ENCODE peak calls at places on chromosomes 2 and 18, in five cellular contexts. W is naive thymus-derived CD4-positive, alpha-beta T cell; B is uterus; O is neural progenitor cell; R is IMR-90. X is an unnamed sample. For H3K4me1, the result is how much of the 10 kb centered on the place peaks cover.

GRCh38 chr2:54482725-54483124 is 26.6 kb downstream of the SPTBN1 start:
- DNase-seq in O (peak), W (no peak), R (peak), B (no peak), X (peak)

GRCh38 chr2:46263347-46263746 is 33.9 kb upstream of the EPAS1 start:
- DNase-seq in R (no peak), B (no peak), W (no peak), O (no peak), X (no peak)

GRCh38 chr2:46387886-46388515 is 90.8 kb downstream of the EPAS1 start:
- DNase-seq in B (no peak), R (no peak), W (no peak), O (no peak), X (peak)

GRCh38 chr2:120465989-120466703 is 120.2 kb downstream of the INHBB start:
- DNase-seq in B (no peak), W (no peak), R (no peak), O (peak), X (no peak)

GRCh38 chr2:118580651-118581050 is 266.8 kb downstream of the EN1 start:
- DNase-seq in O (no peak), B (no peak), W (no peak), R (no peak), X (no peak)

GRCh38 chr2:100606740-100607343 is 44.0 kb downstream of the PDCL3 start:
- DNase-seq in W (peak), R (peak), B (no peak), O (peak), X (peak)

GRCh38 chr18:64618390-64618789 is 469.5 kb upstream of the LINC00305 start:
- DNase-seq in W (no peak), O (no peak), R (no peak), B (no peak), X (no peak)

GRCh38 chr2:181810823-181811695 is 80.5 kb upstream of the ITPRID2 start:
- DNase-seq in R (peak), B (no peak), O (no peak), W (no peak), X (peak)

GRCh38 chr2:127560201-127560928 is 24.9 kb downstream of the MYO7B start:
- DNase-seq in R (no peak), B (no peak), O (peak), W (no peak), X (no peak)

DNA sequence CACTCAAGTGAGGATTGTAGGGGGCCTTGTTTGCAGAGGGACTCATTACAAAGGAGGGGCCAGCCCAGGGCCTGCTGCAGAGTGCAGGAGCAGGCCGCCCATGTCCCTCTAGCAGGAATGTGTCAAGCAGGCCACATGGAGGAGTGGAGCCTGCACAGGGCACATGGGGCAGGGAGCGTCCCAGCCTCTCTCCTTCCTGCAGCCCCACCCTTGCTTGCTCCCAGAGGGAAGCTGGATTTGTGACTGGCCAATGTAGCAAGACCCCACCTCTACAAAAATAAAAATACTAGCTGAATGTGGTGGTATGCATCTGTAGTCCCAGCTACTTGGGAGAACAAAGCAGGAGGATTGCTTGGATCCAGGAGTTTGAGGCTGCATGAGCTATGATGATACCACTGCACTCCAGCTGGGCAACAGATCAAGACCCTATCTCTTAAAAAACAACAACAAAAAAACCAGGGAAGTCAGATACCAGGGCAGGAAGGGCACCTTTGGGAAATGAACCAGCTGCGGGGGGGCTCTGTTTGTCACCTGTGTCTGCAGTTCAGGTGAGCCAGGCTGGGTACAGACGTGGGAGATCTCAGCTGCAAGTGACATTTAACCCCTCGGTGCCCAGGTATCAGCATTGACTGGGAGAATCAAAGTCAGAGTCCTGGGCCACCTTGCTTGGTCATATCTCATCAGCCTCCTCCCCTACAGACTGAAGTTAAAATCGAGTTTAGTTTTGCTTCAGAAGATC is 27.7 kb downstream of the IMPA2 start:
- DNase-seq in O (no peak), B (no peak), R (no peak), W (no peak), X (no peak)
- H3K4me1 ChIP-seq in O (under half), B (under half), R (under half), W (under half), X (under half)

DNA sequence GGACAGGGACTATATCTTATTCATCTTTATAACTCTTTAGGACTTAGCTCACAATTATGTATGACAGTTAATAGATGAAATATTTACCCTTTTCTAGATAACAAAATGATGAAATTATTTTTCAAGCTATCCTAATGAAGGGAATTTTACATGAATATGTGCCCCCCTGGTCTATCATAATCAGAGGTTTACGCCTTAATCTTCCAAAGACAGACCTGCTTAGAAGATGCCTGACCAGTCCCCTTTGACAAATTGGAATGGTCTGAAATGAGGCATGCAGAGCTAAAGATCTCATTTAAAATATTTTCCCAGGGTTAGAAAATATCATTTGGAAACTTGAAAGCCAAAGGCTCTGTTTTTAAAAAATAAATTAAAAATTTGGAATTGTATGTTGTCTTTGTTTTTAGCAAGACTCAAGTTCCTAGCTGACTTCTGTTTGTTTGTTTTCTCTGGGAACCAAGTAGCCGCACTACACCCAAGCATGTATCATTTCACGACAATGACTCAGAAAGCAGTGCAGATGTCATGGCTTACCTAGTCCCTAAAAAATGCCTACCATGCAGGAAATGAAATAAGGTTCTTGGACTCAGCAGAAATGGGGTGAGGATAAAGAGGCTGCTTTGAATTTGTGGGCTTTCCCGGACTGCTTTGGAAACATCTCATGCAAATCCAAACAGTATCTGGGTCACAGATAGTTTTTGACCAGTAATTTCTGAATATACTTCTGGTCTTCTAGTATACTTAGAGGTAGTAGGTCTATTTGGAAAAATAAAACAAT is 162.1 kb downstream of the ZEB2 start:
- DNase-seq in W (no peak), B (no peak), O (no peak), R (peak), X (peak)
- H3K27ac ChIP-seq in W (no peak), B (no peak), O (no peak), R (no peak), X (peak)

DNA sequence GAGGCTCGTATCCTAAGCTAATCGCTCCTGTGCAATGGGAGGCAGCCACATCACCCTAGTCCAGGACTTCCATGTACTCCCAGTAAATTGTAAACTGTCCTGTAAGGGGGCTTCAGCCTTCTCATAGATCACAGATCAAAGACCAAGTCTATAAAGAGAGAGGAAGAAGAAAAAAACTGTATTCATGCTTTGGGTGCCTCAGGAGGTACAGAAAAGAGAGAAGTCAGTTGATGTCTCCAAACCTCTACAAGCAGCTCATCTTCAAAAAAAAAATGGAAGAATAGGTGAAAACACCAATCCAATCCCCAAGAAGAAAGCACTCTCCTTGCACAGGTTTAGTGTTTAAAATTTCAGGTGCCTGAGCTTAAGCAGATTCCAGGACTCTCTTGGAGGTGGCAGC is 53.8 kb downstream of the ANKRD44 start:
- DNase-seq in O (no peak), W (no peak), B (no peak), R (no peak), X (no peak)
- H3K4me1 ChIP-seq in O (under half), W (half or more), B (under half), R (under half), X (under half)

DNA sequence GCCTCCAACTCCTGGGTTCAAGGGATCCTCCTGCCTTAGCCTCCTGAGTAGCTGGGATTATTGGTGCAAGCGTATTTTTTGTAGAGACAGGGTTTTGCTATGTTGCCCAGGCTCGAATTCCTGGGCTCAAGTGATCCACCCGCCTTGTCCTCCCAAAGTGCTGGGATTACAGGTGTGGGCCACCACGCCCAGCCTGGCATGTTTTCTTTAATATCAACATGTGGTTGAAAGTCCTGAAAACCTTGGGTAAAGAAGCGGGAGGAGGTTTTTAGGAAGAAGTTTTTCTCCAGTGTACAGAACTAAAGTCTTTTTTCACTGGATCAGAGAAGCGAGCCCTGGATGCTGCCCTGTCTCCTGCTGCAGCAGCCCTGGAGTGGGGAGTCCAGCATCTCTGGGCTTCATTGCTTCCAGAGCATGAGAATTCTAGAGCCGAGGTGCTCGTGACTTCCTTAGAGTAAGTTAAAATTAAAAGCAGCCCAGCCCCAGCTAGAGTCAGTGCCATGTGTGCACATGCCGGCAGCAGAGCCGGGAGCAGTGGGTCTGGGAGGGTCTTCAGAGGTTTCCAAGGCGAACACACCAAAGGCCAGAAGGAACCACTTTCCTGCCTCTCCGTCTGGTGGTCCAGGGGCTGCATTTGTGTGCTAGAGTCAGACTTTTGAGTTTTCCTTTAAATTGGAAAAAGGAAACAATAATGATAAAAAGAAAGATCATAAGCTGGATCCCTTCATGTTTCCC is 31.2 kb downstream of the ITGB1BP1 start:
- DNase-seq in R (no peak), W (no peak), O (no peak), B (no peak), X (no peak)
- H3K27ac ChIP-seq in R (no peak), W (no peak), O (peak), B (peak), X (no peak)

GRCh38 chr2:113263546-113263945 is 15.2 kb downstream of the PAX8 start:
- DNase-seq in B (no peak), O (no peak), R (no peak), W (no peak), X (no peak)
- H3K4me1 ChIP-seq in B (under half), O (under half), R (under half), W (under half), X (under half)

GRCh38 chr2:139122711-139123158 is 342.5 kb upstream of the NXPH2 start:
- DNase-seq in W (no peak), O (no peak), R (no peak), B (no peak), X (peak)

DNA sequence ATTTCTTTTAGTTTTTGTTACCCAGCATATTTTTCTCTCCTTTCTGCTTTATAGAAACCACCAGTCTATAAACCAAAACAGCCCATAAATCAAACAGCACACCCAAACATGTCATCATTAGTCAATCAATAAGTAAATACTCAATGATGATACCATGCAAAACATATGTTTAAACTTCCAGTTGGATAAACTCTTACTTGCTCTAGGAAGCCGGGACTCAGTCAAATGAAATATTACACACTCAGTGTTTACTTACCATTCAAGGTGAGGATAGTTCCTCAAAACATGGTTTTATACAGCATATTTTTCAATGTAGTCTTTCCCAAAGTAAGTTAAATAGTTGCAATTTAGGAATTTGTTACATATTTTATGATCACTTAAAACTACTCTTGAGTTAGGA is 343.6 kb upstream of the NXPH2 start:
- DNase-seq in R (no peak), O (no peak), W (no peak), B (no peak), X (no peak)
- H3K27ac ChIP-seq in R (no peak), O (no peak), W (no peak), B (no peak), X (no peak)

X was measured in SJSA1.